ENCODE peak calls at places on chromosomes 7 and 10, in seven cellular contexts. O, J, V, C, G, B and W are unnamed samples.
A peak's percentile ranks its signal among the peaks of the same experiment; 100 is the strongest.

GRCh38 chr7:69643708-69644445 is 45.6 kb downstream of the AUTS2 start:
- DNase-seq in J (no peak), V (peak; percentile 47), C (no peak), G (no peak), O (no peak), B (no peak), W (no peak)

GRCh38 chr7:70178206-70178605 is 579.9 kb downstream of the AUTS2 start:
- DNase-seq in O (no peak), J (no peak), G (no peak), B (no peak), V (no peak), C (no peak), W (no peak)

GRCh38 chr7:29146082-29146706 is at the start of gene CPVL:
- DNase-seq in G (no peak), O (no peak), V (peak; percentile 64), J (no peak), B (no peak), C (no peak), W (peak; percentile 72)

GRCh38 chr10:52212062-52212461 is 102.0 kb upstream of the DKK1 start:
- DNase-seq in G (no peak), V (no peak), B (no peak), J (no peak), C (no peak), O (no peak), W (no peak)

GRCh38 chr7:92076509-92076908 is 57.8 kb downstream of the CYP51A1 start:
- DNase-seq in V (no peak), J (peak; percentile 81), B (no peak), G (no peak), C (no peak), O (no peak), W (no peak)

GRCh38 chr7:149608168-149608567 is 110.6 kb upstream of the ZNF746 start:
- DNase-seq in O (no peak), V (no peak), J (no peak), G (no peak), C (no peak), B (no peak), W (no peak)

GRCh38 chr10:3085785-3086567 is 18.6 kb downstream of the PFKP start:
- DNase-seq in B (no peak), V (no peak), O (no peak), C (no peak), J (no peak), G (no peak), W (no peak)

GRCh38 chr7:27917774-27918314 is 177.9 kb downstream of the TAX1BP1 start:
- DNase-seq in C (no peak), J (peak; percentile 49), V (no peak), O (no peak), B (no peak), G (no peak), W (no peak)

GRCh38 chr7:92765725-92766124 is 70.6 kb downstream of the CDK6 start:
- DNase-seq in J (peak; percentile 83), G (no peak), O (no peak), C (no peak), B (no peak), V (no peak), W (no peak)

GRCh38 chr10:118977864-118978263 is 51.6 kb upstream of the NANOS1 start:
- DNase-seq in V (no peak), C (no peak), B (no peak), J (no peak), G (no peak), O (no peak), W (no peak)

GRCh38 chr10:66999762-67000161 is 73.9 kb downstream of the LRRTM3 start:
- DNase-seq in G (no peak), J (no peak), B (no peak), C (no peak), O (no peak), V (no peak), W (no peak)

GRCh38 chr10:48574322-48574796 is 30.5 kb downstream of the ARHGAP22 start:
- DNase-seq in V (no peak), B (no peak), O (no peak), J (no peak), G (no peak), C (no peak), W (no peak)

GRCh38 chr10:107490389-107490788 is 325.9 kb upstream of the SORCS1 start:
- DNase-seq in B (no peak), V (no peak), O (no peak), J (no peak), G (no peak), C (no peak), W (no peak)

GRCh38 chr7:83468251-83468739 is 180.6 kb downstream of the SEMA3E start:
- DNase-seq in G (peak; percentile 94), O (no peak), J (peak; percentile 98), C (peak; percentile 84), B (no peak), V (peak; percentile 75), W (peak; percentile 91)

GRCh38 chr7:98240961-98241673 is 10.9 kb downstream of the TECPR1 start:
- DNase-seq in J (no peak), B (no peak), V (peak; percentile 78), C (peak; percentile 81), G (no peak), O (peak; percentile 39), W (peak; percentile 43)

GRCh38 chr10:29733323-29733722 is 98.6 kb upstream of the SVIL start:
- DNase-seq in V (no peak), J (no peak), B (no peak), C (no peak), O (no peak), G (no peak), W (no peak)

GRCh38 chr7:44064791-44065430 is 456 bp downstream of the PGAM2 start:
- DNase-seq in V (peak; percentile 11), G (no peak), C (no peak), J (no peak), B (no peak), O (no peak), W (no peak)

GRCh38 chr7:44066494-44067063 is 1.2 kb upstream of the PGAM2 start:
- DNase-seq in V (no peak), B (no peak), O (no peak), C (no peak), J (no peak), G (no peak), W (no peak)

GRCh38 chr7:44066111-44066460 is 719 bp upstream of the PGAM2 start:
- DNase-seq in C (no peak), B (no peak), O (no peak), G (no peak), J (no peak), V (no peak), W (no peak)

GRCh38 chr7:44063894-44064651 is 1.3 kb downstream of the PGAM2 start:
- DNase-seq in J (no peak), V (peak; percentile 48), B (no peak), O (no peak), C (no peak), G (no peak), W (no peak)

GRCh38 chr7:44065431-44066110 is at the start of gene PGAM2:
- DNase-seq in O (no peak), J (no peak), B (no peak), G (no peak), C (no peak), V (peak; percentile 82), W (no peak)
- H3K4me3 ChIP-seq in O (no peak within 1 kb of the TSS), J (no peak within 1 kb of the TSS), B (no peak within 1 kb of the TSS), G (no peak within 1 kb of the TSS), C (no peak within 1 kb of the TSS), V (peak within 1 kb of the TSS; percentile 35), W (no peak within 1 kb of the TSS)

GRCh38 chr7:75687246-75688088 is 51.3 kb downstream of the HIP1 start:
- DNase-seq in B (no peak), J (no peak), C (no peak), G (no peak), V (no peak), O (no peak), W (no peak)
- H3K27ac ChIP-seq in B (no peak overlapping the region), J (no peak overlapping the region), C (peak overlapping the region; percentile 47), G (no peak overlapping the region), V (no peak overlapping the region), O (no peak overlapping the region), W (peak overlapping the region; percentile 68)

GRCh38 chr10:101778781-101779543 is 3.0 kb upstream of the FGF8 start:
- DNase-seq in B (no peak), J (no peak), V (peak; percentile 91), G (no peak), C (no peak), O (no peak), W (peak; percentile 87)
- H3K4me3 ChIP-seq in B (peak overlapping the region; percentile 46), J (no peak overlapping the region), V (peak overlapping the region; percentile 57), G (peak overlapping the region; percentile 17), C (no peak overlapping the region), O (peak overlapping the region; percentile 64), W (peak overlapping the region; percentile 1)

DNA sequence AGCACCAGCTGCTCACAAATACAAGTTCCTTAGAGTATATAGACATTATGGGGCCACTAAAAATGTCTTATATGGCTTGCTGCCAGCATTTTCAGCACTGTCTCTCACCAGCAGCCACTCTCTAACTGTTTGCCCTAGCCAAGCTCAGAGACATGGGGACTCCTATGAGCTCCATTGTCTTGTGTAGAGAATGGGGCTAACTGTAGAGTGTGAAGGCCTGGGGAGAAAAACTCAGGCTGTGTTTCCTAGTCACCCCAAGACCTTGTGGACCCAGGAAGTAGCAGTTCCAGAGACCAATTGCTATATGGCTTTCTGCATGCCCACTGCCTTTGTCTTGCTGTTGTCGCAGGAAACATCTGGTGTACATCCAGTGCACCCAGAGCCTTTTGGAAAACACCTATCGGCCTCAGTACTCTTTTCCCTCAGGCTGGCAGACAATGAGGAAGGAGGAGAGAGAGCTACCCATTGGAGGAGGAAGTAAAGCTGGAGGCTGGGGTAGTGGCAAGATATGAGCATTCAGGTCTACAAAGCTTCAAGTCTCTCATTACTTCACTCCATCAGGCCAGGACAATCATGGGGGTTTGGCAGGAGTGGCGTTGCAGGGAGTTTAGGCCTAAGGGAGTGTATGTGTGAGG is 28.4 kb downstream of the ENTPD1 start:
- DNase-seq in J (no peak), B (no peak), G (no peak), C (no peak), O (no peak), V (no peak), W (no peak)
- H3K27ac ChIP-seq in J (no peak overlapping the region), B (no peak overlapping the region), G (no peak overlapping the region), C (no peak overlapping the region), O (no peak overlapping the region), V (no peak overlapping the region), W (no peak overlapping the region)

GRCh38 chr7:143884276-143884977 is 17.5 kb downstream of the TCAF1 start:
- DNase-seq in J (no peak), G (no peak), O (no peak), C (no peak), V (no peak), B (no peak), W (no peak)
- H3K4me3 ChIP-seq in J (no peak overlapping the region), G (peak overlapping the region; percentile 89), O (no peak overlapping the region), C (no peak overlapping the region), V (peak overlapping the region; percentile 83), B (no peak overlapping the region), W (no peak overlapping the region)

GRCh38 chr10:96975083-96975482 is 143.0 kb downstream of the LCOR start:
- DNase-seq in V (no peak), B (no peak), C (no peak), G (no peak), J (no peak), O (no peak), W (no peak)
- H3K27ac ChIP-seq in V (no peak overlapping the region), B (no peak overlapping the region), C (no peak overlapping the region), G (no peak overlapping the region), J (no peak overlapping the region), O (no peak overlapping the region), W (no peak overlapping the region)

GRCh38 chr10:785539-786214 is 96.2 kb upstream of the DIP2C start:
- DNase-seq in O (no peak), J (no peak), C (no peak), V (no peak), G (no peak), B (no peak), W (peak; percentile 35)
- H3K4me3 ChIP-seq in O (no peak overlapping the region), J (no peak overlapping the region), C (no peak overlapping the region), V (no peak overlapping the region), G (no peak overlapping the region), B (no peak overlapping the region), W (peak overlapping the region; percentile 60)

GRCh38 chr7:73732397-73732796 is 6.2 kb downstream of the ABHD11 start:
- DNase-seq in G (no peak), J (no peak), O (no peak), V (no peak), C (no peak), B (no peak), W (no peak)
- H3K27ac ChIP-seq in G (no peak overlapping the region), J (no peak overlapping the region), O (no peak overlapping the region), V (no peak overlapping the region), C (no peak overlapping the region), B (no peak overlapping the region), W (no peak overlapping the region)